ENCODE peak calls at places on chromosomes 11 and 22, in ten cellular contexts. O is KBM-7; T is choroid plexus epithelial cell; D is stimulated activated CD4-positive, alpha-beta T cell treated with anti-CD3 and anti-CD28 coated beads, Interleukin-15, amount 100 ng/mL, for 1 hour; P is cardiac fibroblast; F is HS-27A; A is NCI-H2081 treated with DMSO at 0.1 percent for 48 hours; V is neural progenitor cell; L is suprapubic skin; Q is NCI-H1436. E is an unnamed sample.
A peak's percentile ranks its signal among the peaks of the same experiment; 100 is the strongest.

GRCh38 chr11:14007566-14007965 is 45.0 kb downstream of the SPON1 start:
- DNase-seq in O (no peak), T (no peak), D (no peak), P (no peak), F (no peak), A (no peak), V (no peak), L (no peak), Q (no peak), E (no peak)

GRCh38 chr11:65549088-65549487 is 9.1 kb downstream of the LTBP3 start:
- DNase-seq in O (no peak), T (no peak), D (no peak), P (no peak), F (no peak), A (no peak), V (no peak), L (no peak), Q (no peak), E (no peak)

GRCh38 chr22:45155050-45155840 is 8.5 kb upstream of the NUP50 start:
- DNase-seq in O (no peak), T (peak; percentile 77), D (no peak), P (no peak), F (no peak), A (no peak), V (no peak), L (no peak), Q (no peak), E (no peak)

GRCh38 chr11:66479741-66480115 is 506 bp upstream of the DPP3 start:
- DNase-seq in O (no peak), T (no peak), D (no peak), P (no peak), F (peak; percentile 76), A (no peak), V (no peak), L (no peak), Q (peak; percentile 75), E (no peak)

GRCh38 chr11:45617886-45618601 is 47.4 kb downstream of the CHST1 start:
- DNase-seq in O (no peak), T (no peak), D (no peak), P (peak; percentile 11), F (no peak), A (no peak), V (peak; percentile 58), L (no peak), Q (no peak), E (no peak)

GRCh38 chr11:79428406-79428805 is 12.4 kb downstream of the TENM4 start:
- DNase-seq in O (no peak), T (no peak), D (no peak), P (no peak), F (no peak), A (no peak), V (no peak), L (no peak), Q (no peak), E (no peak)

GRCh38 chr11:2432171-2432621 is 12.1 kb downstream of the TRPM5 start:
- DNase-seq in O (no peak), T (no peak), D (no peak), P (no peak), F (no peak), A (no peak), V (no peak), L (no peak), Q (no peak), E (no peak)

GRCh38 chr11:12017865-12018453 is 9.5 kb upstream of the DKK3 start:
- DNase-seq in O (no peak), T (peak; percentile 29), D (no peak), P (peak; percentile 37), F (no peak), A (no peak), V (no peak), L (no peak), Q (no peak), E (no peak)

GRCh38 chr22:32967285-32968101 is 90.7 kb downstream of the SYN3 start:
- DNase-seq in O (no peak), T (no peak), D (no peak), P (no peak), F (no peak), A (no peak), V (no peak), L (no peak), Q (no peak), E (no peak)

GRCh38 chr11:5280582-5281102 is 10.9 kb upstream of the HBE1 start:
- DNase-seq in O (peak; percentile 72), T (peak; percentile 99), D (no peak), P (peak; percentile 100), F (peak; percentile 100), A (no peak), V (peak; percentile 39), L (no peak), Q (no peak), E (peak; percentile 22)